ENCODE peak calls at places on chromosomes 12 and 14, in six cellular contexts. One of them, this sample, is unnamed.
A peak's percentile ranks its signal among the peaks of the same experiment; 100 is the strongest.

GRCh38 chr12:120067084-120067869 is 49.3 kb downstream of the RAB35 start:
- DNase-seq in iPS-NIHi11: no peak
- DNase-seq in WTC11: no peak
- DNase-seq in pons: no peak
- DNase-seq in T-helper 17 cell: no peak
- DNase-seq in stomach: no peak
- DNase-seq in this sample: no peak

GRCh38 chr14:49405291-49405690 is 180.9 kb downstream of the RPS29 start:
- DNase-seq in stomach: no peak
- DNase-seq in WTC11: no peak
- DNase-seq in T-helper 17 cell: no peak
- DNase-seq in iPS-NIHi11: no peak
- DNase-seq in pons: no peak
- DNase-seq in this sample: peak; percentile 69

GRCh38 chr12:58833844-58834243 is 86.5 kb downstream of the LRIG3 start:
- DNase-seq in pons: peak; percentile 32
- DNase-seq in iPS-NIHi11: no peak
- DNase-seq in T-helper 17 cell: no peak
- DNase-seq in stomach: no peak
- DNase-seq in WTC11: no peak
- DNase-seq in this sample: no peak

GRCh38 chr12:105109465-105110212 is 2.1 kb downstream of the WASHC4 start:
- DNase-seq in iPS-NIHi11: no peak
- DNase-seq in pons: no peak
- DNase-seq in WTC11: no peak
- DNase-seq in T-helper 17 cell: no peak
- DNase-seq in stomach: no peak
- DNase-seq in this sample: peak; percentile 39

GRCh38 chr12:65779091-65779642 is 45.1 kb upstream of the HMGA2 start:
- DNase-seq in T-helper 17 cell: no peak
- DNase-seq in iPS-NIHi11: peak; percentile 59
- DNase-seq in WTC11: no peak
- DNase-seq in pons: no peak
- DNase-seq in stomach: no peak
- DNase-seq in this sample: peak; percentile 75

GRCh38 chr12:32365473-32366064 is 33.8 kb upstream of the FGD4 start:
- DNase-seq in WTC11: peak; percentile 45
- DNase-seq in T-helper 17 cell: no peak
- DNase-seq in pons: peak; percentile 82
- DNase-seq in stomach: peak; percentile 61
- DNase-seq in iPS-NIHi11: peak; percentile 68
- DNase-seq in this sample: peak; percentile 88

GRCh38 chr12:90102957-90103652 is 394.5 kb upstream of the ATP2B1 start:
- DNase-seq in T-helper 17 cell: no peak
- DNase-seq in stomach: no peak
- DNase-seq in pons: peak; percentile 47
- DNase-seq in WTC11: no peak
- DNase-seq in iPS-NIHi11: peak; percentile 37
- DNase-seq in this sample: peak; percentile 67

GRCh38 chr12:31843399-31844095 is 114.7 kb upstream of the AMN1 start:
- DNase-seq in T-helper 17 cell: no peak
- DNase-seq in stomach: no peak
- DNase-seq in iPS-NIHi11: no peak
- DNase-seq in pons: no peak
- DNase-seq in WTC11: no peak
- DNase-seq in this sample: no peak

GRCh38 chr12:128079-128478 is 61.5 kb downstream of the IQSEC3 start:
- DNase-seq in stomach: no peak
- DNase-seq in pons: no peak
- DNase-seq in WTC11: no peak
- DNase-seq in iPS-NIHi11: no peak
- DNase-seq in T-helper 17 cell: no peak
- DNase-seq in this sample: no peak

GRCh38 chr12:108400060-108400459 is 60.9 kb upstream of the CMKLR1 start:
- DNase-seq in stomach: no peak
- DNase-seq in iPS-NIHi11: peak; percentile 35
- DNase-seq in WTC11: no peak
- DNase-seq in pons: no peak
- DNase-seq in T-helper 17 cell: no peak
- DNase-seq in this sample: no peak

GRCh38 chr12:26847431-26847830 is 14.4 kb upstream of the ITPR2 start:
- DNase-seq in stomach: no peak
- DNase-seq in pons: no peak
- DNase-seq in WTC11: no peak
- DNase-seq in T-helper 17 cell: no peak
- DNase-seq in iPS-NIHi11: no peak
- DNase-seq in this sample: no peak

GRCh38 chr14:54625158-54625557 is 58.2 kb downstream of the SAMD4A start:
- DNase-seq in T-helper 17 cell: no peak
- DNase-seq in iPS-NIHi11: no peak
- DNase-seq in WTC11: no peak
- DNase-seq in stomach: no peak
- DNase-seq in pons: no peak
- DNase-seq in this sample: peak; percentile 42

GRCh38 chr14:22871962-22872832 is 657 bp downstream of the LRP10 start:
- DNase-seq in T-helper 17 cell: peak; percentile 59
- DNase-seq in WTC11: peak; percentile 94
- DNase-seq in stomach: peak; percentile 90
- DNase-seq in pons: peak; percentile 83
- DNase-seq in iPS-NIHi11: peak; percentile 81
- DNase-seq in this sample: peak; percentile 84

GRCh38 chr14:76920572-76921175 is 94.5 kb downstream of the LRRC74A start:
- DNase-seq in T-helper 17 cell: no peak
- DNase-seq in stomach: no peak
- DNase-seq in iPS-NIHi11: peak; percentile 39
- DNase-seq in WTC11: peak; percentile 49
- DNase-seq in pons: no peak
- DNase-seq in this sample: peak; percentile 49

GRCh38 chr12:41287500-41287899 is 99.4 kb downstream of the PDZRN4 start:
- DNase-seq in pons: no peak
- DNase-seq in iPS-NIHi11: no peak
- DNase-seq in T-helper 17 cell: no peak
- DNase-seq in WTC11: no peak
- DNase-seq in stomach: no peak
- DNase-seq in this sample: no peak

GRCh38 chr14:92783813-92784431 is 10.2 kb upstream of the GOLGA5 start:
- DNase-seq in pons: peak; percentile 83
- DNase-seq in stomach: no peak
- DNase-seq in iPS-NIHi11: peak; percentile 27
- DNase-seq in T-helper 17 cell: no peak
- DNase-seq in WTC11: no peak
- DNase-seq in this sample: peak; percentile 83

GRCh38 chr12:85866929-85867776 is 6.9 kb upstream of the NTS start:
- DNase-seq in stomach: no peak
- DNase-seq in WTC11: no peak
- DNase-seq in pons: peak; percentile 71
- DNase-seq in iPS-NIHi11: peak; percentile 49
- DNase-seq in T-helper 17 cell: no peak
- DNase-seq in this sample: peak; percentile 85

This sample was measured in fibroblast of pulmonary artery.